ENCODE peak calls at places on chromosomes 7 and 10, in four cellular contexts. V is HCT116, A is OCI-LY7, K is PC-3. Q is an unnamed sample.

GRCh38 chr7:50970092-50970491 is 187.4 kb upstream of the GRB10 start:
- DNase-seq in V (no peak), A (no peak), K (no peak), Q (no peak)

GRCh38 chr7:126495001-126495400 is 757.7 kb downstream of the GRM8 start:
- DNase-seq in V (no peak), A (no peak), K (no peak), Q (no peak)

GRCh38 chr10:124497196-124497990 is 35.8 kb downstream of the LHPP start:
- DNase-seq in V (no peak), A (no peak), K (no peak), Q (no peak)

GRCh38 chr7:45920543-45921380 is at the start of gene IGFBP3:
- DNase-seq in V (no peak), A (no peak), K (peak; percentile 76), Q (peak; percentile 76)

GRCh38 chr7:79820387-79820786 is 314.2 kb upstream of the GNAI1 start:
- DNase-seq in V (no peak), A (no peak), K (peak; percentile 38), Q (no peak)

GRCh38 chr10:61939575-61940301 is 38.2 kb downstream of the ARID5B start:
- DNase-seq in V (no peak), A (no peak), K (peak; percentile 100), Q (no peak)

GRCh38 chr10:119667562-119668328 is 16.6 kb downstream of the BAG3 start:
- DNase-seq in V (peak; percentile 87), A (no peak), K (peak; percentile 96), Q (no peak)

GRCh38 chr7:81929386-81929785 is 159.5 kb upstream of the HGF start:
- DNase-seq in V (no peak), A (no peak), K (no peak), Q (no peak)

GRCh38 chr7:99459087-99459486 is 6.9 kb downstream of the ATP5MF start:
- DNase-seq in V (no peak), A (peak; percentile 40), K (peak; percentile 43), Q (peak; percentile 53)

GRCh38 chr7:2129376-2130375 is 103.1 kb downstream of the MAD1L1 start:
- DNase-seq in V (no peak), A (peak; percentile 59), K (no peak), Q (no peak)

GRCh38 chr10:32981760-32982159 is 23.7 kb upstream of the ITGB1 start:
- DNase-seq in V (no peak), A (peak; percentile 37), K (peak; percentile 92), Q (no peak)

GRCh38 chr10:78621183-78621789 is 447.5 kb upstream of the ZMIZ1 start:
- DNase-seq in V (no peak), A (no peak), K (peak; percentile 70), Q (no peak)

GRCh38 chr7:71345485-71345884 is 213.5 kb downstream of the GALNT17 start:
- DNase-seq in V (no peak), A (no peak), K (no peak), Q (no peak)

GRCh38 chr7:85471312-85471711 is 284.5 kb upstream of the SEMA3D start:
- DNase-seq in V (no peak), A (no peak), K (no peak), Q (no peak)

GRCh38 chr10:102586858-102587257 is 57.4 kb upstream of the TRIM8 start:
- DNase-seq in V (no peak), A (no peak), K (no peak), Q (no peak)

GRCh38 chr10:102580230-102580629 is 64.0 kb upstream of the TRIM8 start:
- DNase-seq in V (no peak), A (no peak), K (no peak), Q (no peak)

GRCh38 chr10:102582181-102582580 is 62.1 kb upstream of the TRIM8 start:
- DNase-seq in V (no peak), A (no peak), K (no peak), Q (no peak)

GRCh38 chr10:102581401-102581800 is 62.9 kb upstream of the TRIM8 start:
- DNase-seq in V (no peak), A (no peak), K (no peak), Q (no peak)

DNA sequence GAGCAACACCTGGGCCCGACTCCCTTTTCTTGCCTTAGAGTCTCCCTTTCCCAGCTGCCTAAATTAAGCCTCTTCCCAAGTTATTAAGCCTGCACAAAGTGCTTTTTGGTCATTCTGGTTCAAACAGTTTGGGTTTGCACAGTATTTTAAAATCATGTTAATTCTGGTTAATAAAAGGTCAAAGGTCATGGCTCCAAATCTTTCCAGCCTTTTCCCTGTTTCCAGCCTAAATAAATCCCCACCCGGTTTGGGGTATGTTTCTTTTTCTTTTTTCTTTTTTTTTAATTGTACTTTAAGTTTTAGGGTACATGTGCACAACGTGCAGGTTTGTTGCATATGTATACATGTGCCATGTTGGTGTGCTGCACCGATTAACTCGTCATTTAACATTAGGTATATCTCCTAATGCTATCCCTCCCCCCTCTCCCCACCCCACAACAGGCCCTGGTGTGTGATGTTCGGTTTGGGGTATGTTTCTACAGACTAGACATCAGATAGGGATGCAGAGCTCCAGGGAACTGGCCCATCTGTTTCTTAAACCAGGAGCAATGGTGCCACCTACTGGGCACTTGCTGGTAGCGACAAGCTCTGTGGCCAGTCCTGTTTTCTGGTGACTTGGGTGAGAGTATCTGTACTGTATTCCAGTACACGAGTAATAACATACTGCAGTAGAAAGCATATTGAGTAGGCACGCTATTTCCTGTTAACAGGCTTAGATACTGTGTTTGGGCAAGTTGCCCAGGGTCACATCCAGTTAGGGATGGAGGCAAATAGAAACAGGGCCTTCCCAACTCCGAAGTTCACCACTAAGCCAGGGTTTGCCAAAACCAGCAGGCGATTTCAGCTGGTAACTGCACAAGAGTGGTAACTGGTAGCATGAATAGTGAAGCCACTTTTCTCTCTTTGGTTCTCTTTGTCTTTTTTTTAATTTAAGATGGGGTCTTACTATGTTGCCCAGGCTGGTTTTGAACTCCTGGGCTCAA is 60.6 kb upstream of the TRIM8 start:
- DNase-seq in V (peak; percentile 87), A (peak; percentile 90), K (peak; percentile 86), Q (peak; percentile 85)
- TF ChIP-seq EZH2phosphoT487 in V (no peak), A (no peak), K (no peak), Q (no peak)

GRCh38 chr10:116765549-116766162 is 23.3 kb upstream of the HSPA12A start:
- DNase-seq in V (peak; percentile 66), A (no peak), K (no peak), Q (peak; percentile 44)

GRCh38 chr10:116764979-116765378 is 22.6 kb upstream of the HSPA12A start:
- DNase-seq in V (no peak), A (no peak), K (no peak), Q (no peak)

GRCh38 chr10:116768786-116769185 is 26.4 kb upstream of the HSPA12A start:
- DNase-seq in V (no peak), A (no peak), K (peak; percentile 51), Q (no peak)

GRCh38 chr10:116767235-116767634 is 24.9 kb upstream of the HSPA12A start:
- DNase-seq in V (no peak), A (no peak), K (no peak), Q (no peak)

DNA sequence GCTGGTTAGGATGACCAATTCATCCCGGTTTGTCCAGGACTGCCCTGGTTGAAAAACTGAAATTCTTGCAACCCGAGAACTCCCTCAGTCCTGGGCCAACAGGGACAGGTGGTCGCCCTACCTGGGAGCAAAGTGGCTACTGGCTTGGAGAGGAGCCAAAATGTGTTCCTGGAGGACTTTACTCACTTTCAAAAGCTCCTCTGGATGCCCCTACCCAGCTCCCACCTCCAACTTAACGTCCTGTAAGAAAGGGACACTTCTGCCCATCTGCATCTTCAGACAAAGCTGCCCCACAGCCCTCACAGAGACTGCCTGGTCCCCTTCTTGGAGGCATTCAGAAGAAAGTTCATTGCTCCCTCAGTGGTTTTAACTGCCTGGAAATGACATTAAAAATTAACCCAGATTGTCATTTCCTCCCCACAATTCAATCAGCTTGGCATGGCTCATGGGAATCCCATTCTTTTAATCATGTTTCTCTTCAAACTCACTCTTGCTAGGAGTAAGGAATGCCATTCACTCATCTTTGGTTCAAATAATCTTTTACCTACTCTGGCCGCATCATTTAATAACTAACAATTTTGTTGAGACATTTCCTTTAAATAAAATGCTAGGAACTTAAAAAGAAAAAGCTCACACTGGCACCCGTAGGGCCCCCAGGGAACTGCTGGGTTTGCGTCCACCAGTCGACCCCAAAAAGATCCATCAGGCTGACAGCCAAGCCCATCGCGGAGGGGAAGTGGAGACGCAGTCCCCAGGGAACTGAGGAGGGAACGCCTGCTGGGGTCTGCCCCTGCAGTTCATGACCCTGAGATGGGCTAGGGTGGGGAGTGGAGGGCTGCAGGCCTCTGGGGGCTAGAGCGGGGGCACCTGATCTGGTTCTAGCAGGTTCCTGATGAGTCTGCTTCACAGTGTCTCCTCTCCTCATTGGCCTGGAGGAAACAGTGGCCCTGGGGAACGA is 24.2 kb upstream of the HSPA12A start:
- DNase-seq in V (no peak), A (no peak), K (no peak), Q (no peak)
- H3K4me2 ChIP-seq in V (no peak overlapping the region), A (no peak overlapping the region), K (no peak overlapping the region), Q (no peak overlapping the region)

GRCh38 chr7:115679976-115680375 is 350.6 kb downstream of the TFEC start:
- DNase-seq in V (peak; percentile 38), A (peak; percentile 5), K (peak; percentile 61), Q (peak; percentile 43)
- TF ChIP-seq CTCF in V (peak; percentile 44), A (peak; percentile 67), K (peak; percentile 70), Q (peak; percentile 59)

DNA sequence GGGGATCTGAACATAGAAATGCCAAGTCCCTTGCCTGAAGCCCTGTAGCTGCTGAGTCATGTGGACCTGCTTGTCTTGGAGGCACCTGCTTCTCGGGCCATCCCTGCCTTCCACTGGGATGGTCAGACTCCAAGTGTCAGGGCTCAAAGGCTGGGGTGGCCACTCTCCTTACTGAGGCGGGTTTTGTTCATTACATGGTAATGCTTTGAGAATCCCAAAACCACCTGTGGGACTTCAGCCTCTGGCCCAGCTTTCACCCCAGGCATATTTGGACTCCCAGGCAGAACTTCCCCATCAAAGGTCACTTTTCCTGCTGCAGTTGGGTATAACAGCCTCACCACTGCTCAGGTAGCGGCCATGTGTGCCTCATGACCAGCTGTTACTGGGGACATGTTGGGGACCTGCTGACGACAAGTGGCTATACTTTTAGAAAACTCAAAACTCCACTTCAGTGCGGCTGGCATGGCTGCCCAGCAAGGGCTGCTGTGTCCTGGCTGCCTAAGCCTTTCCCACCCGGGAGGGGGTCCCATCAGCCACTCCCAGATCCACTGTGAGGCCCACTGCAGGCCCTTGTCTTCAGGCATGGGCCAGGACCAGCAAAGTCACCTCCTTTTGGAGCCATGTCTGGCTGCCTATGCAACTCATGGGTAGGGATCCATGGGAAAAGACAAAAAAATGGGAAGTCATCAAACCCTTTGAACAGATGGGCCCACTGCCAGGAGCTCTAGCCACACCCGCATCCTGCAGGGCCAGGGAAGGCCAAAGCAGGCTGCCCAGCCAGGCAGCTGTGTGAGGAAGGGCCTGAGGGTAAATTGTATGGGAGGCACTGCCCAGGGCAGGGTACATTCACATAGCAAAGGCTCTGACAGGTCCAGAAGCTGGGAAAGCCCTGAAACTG is 96.7 kb downstream of the ARHGAP22 start:
- DNase-seq in V (no peak), A (no peak), K (peak; percentile 59), Q (no peak)
- TF ChIP-seq EZH2phosphoT487 in V (no peak), A (no peak), K (no peak), Q (no peak)

GRCh38 chr7:133883591-133883990 is 243.5 kb upstream of the LRGUK start:
- DNase-seq in V (no peak), A (no peak), K (no peak), Q (no peak)
- H3K4me2 ChIP-seq in V (no peak overlapping the region), A (no peak overlapping the region), K (no peak overlapping the region), Q (no peak overlapping the region)

DNA sequence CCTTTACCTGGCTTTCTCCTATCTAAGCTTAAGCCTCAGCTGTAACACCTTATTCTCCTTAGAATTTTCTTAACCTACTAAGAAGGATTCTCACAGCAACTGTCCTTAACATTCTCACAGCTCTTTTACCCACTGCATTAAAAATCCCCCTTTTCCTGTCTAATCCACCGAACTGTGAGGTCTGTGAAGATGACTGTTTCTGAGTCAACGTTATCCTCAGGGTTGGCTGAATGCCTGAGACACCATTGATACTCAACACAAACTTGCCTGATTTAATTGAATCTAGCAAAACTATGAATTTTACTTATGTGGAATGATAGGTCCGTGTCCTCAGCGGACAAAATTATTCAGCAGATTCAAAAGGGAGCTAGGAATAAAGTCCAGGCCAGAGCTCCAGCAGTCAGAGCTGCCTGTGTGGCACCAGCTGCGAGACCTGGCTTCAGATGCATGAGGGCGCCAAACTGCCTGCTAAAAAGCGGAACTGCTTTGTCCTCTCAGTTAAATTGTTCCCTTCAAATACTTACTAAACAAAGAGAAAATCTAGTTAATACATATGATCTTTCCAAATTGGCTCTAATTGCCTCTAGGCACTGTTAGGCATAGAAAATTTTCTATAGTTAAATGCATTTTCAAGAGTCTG is 33.4 kb upstream of the VWDE start:
- DNase-seq in V (no peak), A (peak; percentile 31), K (peak; percentile 68), Q (peak; percentile 17)
- TF ChIP-seq CTCF in V (peak; percentile 11), A (peak; percentile 56), K (peak; percentile 55), Q (peak; percentile 24)